ENCODE peak calls at places on chromosomes 7 and 10, in seven cellular contexts. E is dorsolateral prefrontal cortex, I is transverse colon, D is A549, Y is BE2C, L is choroid plexus epithelial cell, T is tibial artery. P is an unnamed sample.

GRCh38 chr7:5526190-5527037 is 102.8 kb upstream of the TNRC18 start:
- DNase-seq in E (no peak), I (peak; percentile 70), D (no peak), Y (peak; percentile 46), L (peak; percentile 53), T (peak; percentile 41), P (no peak)

GRCh38 chr7:77444123-77444522 is 28.0 kb upstream of the GSAP start:
- DNase-seq in E (no peak), I (no peak), D (no peak), Y (no peak), L (peak; percentile 71), T (no peak), P (no peak)

GRCh38 chr7:149748223-149748874 is 25.0 kb downstream of the ZNF467 start:
- DNase-seq in E (no peak), I (no peak), D (no peak), Y (no peak), L (no peak), T (no peak), P (peak; percentile 20)

GRCh38 chr10:79488303-79488702 is 24.0 kb upstream of the EIF5AL1 start:
- DNase-seq in E (no peak), I (peak; percentile 53), D (peak; percentile 63), Y (no peak), L (peak; percentile 94), T (peak; percentile 89), P (no peak)

GRCh38 chr10:37634351-37634880 is 223.0 kb downstream of the ZNF248 start:
- DNase-seq in E (no peak), I (no peak), D (no peak), Y (no peak), L (no peak), T (no peak), P (no peak)

GRCh38 chr7:94301024-94301588 is 93.6 kb upstream of the COL1A2 start:
- DNase-seq in E (no peak), I (peak; percentile 52), D (peak; percentile 93), Y (peak; percentile 10), L (peak; percentile 99), T (peak; percentile 81), P (no peak)

GRCh38 chr10:59678884-59679301 is 30.8 kb downstream of the SLC16A9 start:
- DNase-seq in E (no peak), I (peak; percentile 73), D (no peak), Y (no peak), L (no peak), T (no peak), P (peak; percentile 55)

GRCh38 chr10:58360412-58361004 is 24.7 kb upstream of the TFAM start:
- DNase-seq in E (no peak), I (no peak), D (no peak), Y (no peak), L (no peak), T (no peak), P (no peak)

GRCh38 chr10:60032723-60033122 is 126.4 kb upstream of the CCDC6 start:
- DNase-seq in E (peak; percentile 39), I (peak; percentile 60), D (peak; percentile 35), Y (peak; percentile 48), L (peak; percentile 71), T (peak; percentile 57), P (peak; percentile 75)

GRCh38 chr7:84647797-84648762 is 453.5 kb upstream of the SEMA3A start:
- DNase-seq in E (no peak), I (no peak), D (no peak), Y (no peak), L (peak; percentile 79), T (no peak), P (no peak)

GRCh38 chr10:114312585-114312984 is 73.5 kb downstream of the VWA2 start:
- DNase-seq in E (no peak), I (no peak), D (no peak), Y (no peak), L (peak; percentile 50), T (no peak), P (no peak)

GRCh38 chr7:114243019-114243507 is 171.6 kb upstream of the FOXP2 start:
- DNase-seq in E (no peak), I (no peak), D (no peak), Y (no peak), L (peak; percentile 37), T (no peak), P (no peak)

GRCh38 chr10:11003739-11004515 is 13.7 kb upstream of the CELF2 start:
- DNase-seq in E (no peak), I (no peak), D (no peak), Y (no peak), L (peak; percentile 41), T (no peak), P (no peak)
- TF ChIP-seq CTCF in E (no peak), I (no peak), D (no peak), Y (no peak), L (no peak), T (no peak), P (no peak)

DNA sequence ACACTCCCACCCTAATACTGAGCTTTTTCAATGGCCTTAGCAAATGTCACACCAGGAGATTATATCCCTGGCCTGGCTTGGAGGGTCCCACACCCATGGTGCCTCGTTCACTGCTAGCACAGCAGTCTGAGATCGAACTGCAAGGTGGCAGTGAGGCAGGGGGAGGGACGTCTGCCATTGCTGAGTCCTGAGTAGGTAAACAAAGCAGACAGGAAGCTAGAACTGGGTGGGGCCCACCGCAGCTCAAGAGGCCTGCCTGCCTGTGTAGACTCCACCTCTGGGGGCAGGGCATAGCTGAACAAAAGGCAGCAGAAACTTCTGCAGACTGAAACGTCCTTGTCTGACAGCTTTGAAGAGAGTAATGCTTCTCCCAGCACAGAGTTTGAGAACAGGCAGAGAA is 338.9 kb upstream of the MBL2 start:
- DNase-seq in E (no peak), I (no peak), D (no peak), Y (no peak), L (no peak), T (no peak), P (peak; percentile 81)
- H3K4me3 ChIP-seq in E (no peak overlapping the region), I (no peak overlapping the region), D (no peak overlapping the region), Y (no peak overlapping the region), L (no peak overlapping the region), T (no peak overlapping the region), P (peak overlapping the region; percentile 10)

DNA sequence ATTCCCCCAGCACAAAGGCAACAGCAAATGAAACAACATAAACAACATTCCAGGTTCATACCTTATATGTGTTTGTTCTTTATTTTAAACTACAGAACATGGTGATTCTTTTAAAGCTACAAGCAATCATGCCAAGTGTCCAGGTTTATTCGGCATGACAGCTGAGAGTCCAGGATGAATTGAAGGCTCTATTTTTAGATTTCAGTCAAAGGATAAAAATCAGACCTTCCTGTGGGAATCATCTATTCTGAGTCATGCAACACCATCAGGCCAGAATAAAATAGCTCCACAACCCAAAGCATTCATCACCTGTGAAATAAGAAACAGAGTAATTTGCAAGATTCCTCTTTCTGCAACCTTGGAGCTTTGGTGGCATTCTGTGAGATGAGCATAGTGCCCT is 292.5 kb upstream of the MYO3A start:
- DNase-seq in E (no peak), I (no peak), D (no peak), Y (no peak), L (no peak), T (no peak), P (no peak)
- TF ChIP-seq CTCF in E (no peak), I (no peak), D (no peak), Y (no peak), L (no peak), T (no peak), P (no peak)

GRCh38 chr7:134546903-134547737 is 1.8 kb upstream of the AKR1B15 start:
- DNase-seq in E (peak; percentile 64), I (peak; percentile 83), D (peak; percentile 90), Y (peak; percentile 74), L (peak; percentile 74), T (peak; percentile 78), P (no peak)
- H3K4me3 ChIP-seq in E (no peak overlapping the region), I (no peak overlapping the region), D (peak overlapping the region; percentile 24), Y (no peak overlapping the region), L (peak overlapping the region; percentile 56), T (peak overlapping the region; percentile 14), P (peak overlapping the region; percentile 35)

GRCh38 chr10:124993345-124993708 is 51.4 kb downstream of the ZRANB1 start:
- DNase-seq in E (no peak), I (no peak), D (no peak), Y (no peak), L (no peak), T (no peak), P (no peak)
- TF ChIP-seq CTCF in E (no peak), I (no peak), D (no peak), Y (no peak), L (no peak), T (no peak), P (no peak)

DNA sequence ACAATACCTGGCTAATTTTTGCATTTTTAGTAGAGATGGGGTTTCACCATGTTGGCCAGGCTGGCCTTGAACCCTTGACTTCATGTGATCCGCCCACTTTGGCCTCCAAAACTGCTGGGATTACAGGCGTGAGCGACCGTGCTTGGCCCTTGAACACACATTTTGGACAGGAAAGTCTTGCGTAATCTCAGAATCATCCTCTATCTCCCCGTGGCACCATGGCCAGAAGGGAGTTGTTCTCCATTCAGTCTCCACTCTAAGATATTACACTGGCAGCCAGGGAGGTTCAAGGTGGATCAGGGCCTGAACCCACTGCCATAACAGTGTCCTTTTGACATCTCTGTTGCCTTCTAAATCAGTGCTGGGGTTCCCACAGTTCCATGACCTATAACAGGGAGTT is 29.2 kb upstream of the GALNTL5 start:
- DNase-seq in E (no peak), I (no peak), D (no peak), Y (no peak), L (no peak), T (no peak), P (no peak)
- H3K4me3 ChIP-seq in E (no peak overlapping the region), I (no peak overlapping the region), D (no peak overlapping the region), Y (no peak overlapping the region), L (no peak overlapping the region), T (no peak overlapping the region), P (no peak overlapping the region)

GRCh38 chr10:33655921-33656320 is 321.5 kb upstream of the NRP1 start:
- DNase-seq in E (no peak), I (no peak), D (no peak), Y (no peak), L (no peak), T (no peak), P (no peak)

GRCh38 chr10:33660329-33660728 is 325.9 kb upstream of the NRP1 start:
- DNase-seq in E (no peak), I (no peak), D (no peak), Y (no peak), L (no peak), T (no peak), P (no peak)

GRCh38 chr10:33655165-33655815 is 320.8 kb upstream of the NRP1 start:
- DNase-seq in E (no peak), I (no peak), D (no peak), Y (no peak), L (peak; percentile 38), T (no peak), P (peak; percentile 45)

GRCh38 chr10:33657913-33658312 is 323.4 kb upstream of the NRP1 start:
- DNase-seq in E (no peak), I (no peak), D (no peak), Y (no peak), L (no peak), T (no peak), P (no peak)

DNA sequence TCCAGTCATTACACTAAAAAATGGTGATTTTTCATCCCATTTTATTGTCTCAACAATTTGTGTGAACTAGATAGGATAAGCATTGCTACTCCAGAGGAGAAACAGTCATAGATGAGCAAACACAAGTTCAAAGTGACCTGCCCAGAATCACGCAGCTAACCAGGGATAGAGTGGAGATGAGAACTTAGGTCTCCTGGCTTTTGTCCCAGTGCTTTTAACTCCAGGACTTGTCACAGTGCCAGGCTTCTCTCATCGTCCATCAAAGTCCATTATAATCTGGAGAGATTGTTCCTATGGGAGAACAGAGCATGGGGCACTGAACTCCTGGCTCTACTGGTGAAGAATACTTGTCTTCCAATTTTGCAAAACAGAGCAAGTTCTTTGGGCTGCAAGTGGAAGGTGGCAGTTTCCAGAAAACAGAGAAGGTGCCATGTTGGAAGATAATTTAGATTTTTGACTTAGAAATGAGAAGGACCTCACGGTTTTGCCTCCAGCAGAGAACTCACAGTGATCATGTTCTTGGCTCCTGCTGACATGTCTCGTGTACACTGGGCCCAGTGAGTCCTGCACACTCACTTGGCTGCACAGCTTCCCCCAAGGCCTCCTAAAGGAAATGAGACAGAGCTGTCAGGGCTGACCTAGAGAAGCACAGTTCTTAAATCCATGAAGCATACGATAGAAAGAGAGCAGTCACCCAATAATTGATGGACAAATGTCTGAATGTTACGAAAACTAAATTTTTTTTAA is 322.9 kb upstream of the NRP1 start:
- DNase-seq in E (no peak), I (no peak), D (no peak), Y (peak; percentile 87), L (peak; percentile 63), T (no peak), P (no peak)
- TF ChIP-seq CTCF in E (no peak), I (no peak), D (no peak), Y (no peak), L (no peak), T (no peak), P (no peak)

P was measured in GM12865.